ENCODE peak calls at places on chromosomes 13 and 19, in eight cellular contexts. U is HCT116, B is PC-3, E is neural progenitor cell, K is GM23248, Z is SK-N-SH, M is OCI-LY7, I is GM23338. J is an unnamed sample. For H3K4me1, the result is how much of the 10 kb centered on the place peaks cover.

GRCh38 chr19:54309811-54310210 is 3.2 kb downstream of the LILRA5 start:
- DNase-seq in U (no peak), B (no peak), E (no peak), K (no peak), Z (no peak), M (no peak), I (no peak), J (no peak)

GRCh38 chr19:51000981-51001380 is 423 bp downstream of the KLK8 start:
- DNase-seq in U (no peak), B (no peak), E (peak), K (no peak), Z (no peak), M (no peak), I (peak), J (no peak)

GRCh38 chr13:111337206-111337605 is 16.8 kb downstream of the TEX29 start:
- DNase-seq in U (no peak), B (peak), E (no peak), K (peak), Z (no peak), M (no peak), I (no peak), J (no peak)

GRCh38 chr13:23570099-23570926 is at the start of gene TNFRSF19:
- DNase-seq in U (no peak), B (peak), E (peak), K (peak), Z (peak), M (no peak), I (peak), J (no peak)

GRCh38 chr13:106311004-106311403 is 224.5 kb downstream of the EFNB2 start:
- DNase-seq in U (no peak), B (no peak), E (no peak), K (no peak), Z (no peak), M (no peak), I (no peak), J (no peak)

GRCh38 chr13:48231080-48231479 is 1.9 kb upstream of the ITM2B start:
- DNase-seq in U (no peak), B (no peak), E (no peak), K (no peak), Z (no peak), M (no peak), I (no peak), J (no peak)

GRCh38 chr13:109007946-109008345 is 378.5 kb downstream of the MYO16 start:
- DNase-seq in U (no peak), B (no peak), E (no peak), K (no peak), Z (no peak), M (no peak), I (no peak), J (no peak)

GRCh38 chr13:23348270-23349126 is 85.0 kb downstream of the SACS start:
- DNase-seq in U (no peak), B (no peak), E (no peak), K (peak), Z (no peak), M (no peak), I (peak), J (no peak)

GRCh38 chr13:50244913-50245574 is 229.8 kb downstream of the KCNRG start:
- DNase-seq in U (peak), B (peak), E (no peak), K (peak), Z (no peak), M (peak), I (no peak), J (no peak)

GRCh38 chr19:46963093-46963734 is 56.4 kb upstream of the NPAS1 start:
- DNase-seq in U (no peak), B (peak), E (no peak), K (peak), Z (no peak), M (no peak), I (no peak), J (no peak)

GRCh38 chr13:94707400-94708021 is 4.8 kb downstream of the SOX21 start:
- DNase-seq in U (no peak), B (no peak), E (peak), K (no peak), Z (peak), M (no peak), I (peak), J (no peak)
- H3K4me1 ChIP-seq in U (under half), B (under half), E (under half), K (under half), Z (under half), M (under half), I (under half), J (under half)

GRCh38 chr19:39475748-39476147 is 4.9 kb upstream of the TIMM50 start:
- DNase-seq in U (no peak), B (no peak), E (no peak), K (no peak), Z (no peak), M (no peak), I (no peak), J (no peak)

GRCh38 chr19:39471756-39472536 is 8.7 kb upstream of the TIMM50 start:
- DNase-seq in U (no peak), B (no peak), E (no peak), K (no peak), Z (no peak), M (no peak), I (no peak), J (no peak)

GRCh38 chr19:39473443-39473960 is 7.1 kb upstream of the TIMM50 start:
- DNase-seq in U (no peak), B (no peak), E (no peak), K (no peak), Z (no peak), M (no peak), I (no peak), J (no peak)

GRCh38 chr19:39472746-39473442 is 7.7 kb upstream of the TIMM50 start:
- DNase-seq in U (no peak), B (no peak), E (no peak), K (no peak), Z (no peak), M (no peak), I (no peak), J (no peak)

DNA sequence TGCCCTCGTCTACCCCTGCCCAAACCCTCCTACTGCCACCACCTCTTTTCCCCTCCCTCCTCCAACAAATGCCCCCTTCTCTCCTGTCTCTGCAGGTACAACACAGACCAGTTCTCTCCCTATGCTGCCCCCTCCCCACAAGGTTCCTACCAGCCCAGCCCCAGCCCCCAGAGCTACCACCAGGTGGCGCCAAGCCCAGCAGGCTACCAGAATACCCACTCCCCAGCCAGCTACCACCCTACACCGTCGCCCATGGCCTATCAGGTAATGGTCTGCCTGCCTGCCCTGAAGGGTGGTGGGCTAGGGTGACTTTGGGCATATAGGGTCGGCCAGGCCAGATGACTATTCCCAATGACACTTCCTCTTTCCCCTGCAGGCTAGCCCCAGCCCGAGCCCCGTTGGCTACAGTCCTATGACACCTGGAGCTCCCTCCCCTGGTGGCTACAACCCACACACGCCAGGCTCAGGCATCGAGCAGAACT is 6.5 kb upstream of the TIMM50 start:
- DNase-seq in U (no peak), B (peak), E (peak), K (peak), Z (peak), M (peak), I (peak), J (peak)
- TF ChIP-seq EZH2phosphoT487 in U (no peak), B (no peak), E (no peak), K (no peak), Z (no peak), M (no peak), I (no peak), J (no peak)

DNA sequence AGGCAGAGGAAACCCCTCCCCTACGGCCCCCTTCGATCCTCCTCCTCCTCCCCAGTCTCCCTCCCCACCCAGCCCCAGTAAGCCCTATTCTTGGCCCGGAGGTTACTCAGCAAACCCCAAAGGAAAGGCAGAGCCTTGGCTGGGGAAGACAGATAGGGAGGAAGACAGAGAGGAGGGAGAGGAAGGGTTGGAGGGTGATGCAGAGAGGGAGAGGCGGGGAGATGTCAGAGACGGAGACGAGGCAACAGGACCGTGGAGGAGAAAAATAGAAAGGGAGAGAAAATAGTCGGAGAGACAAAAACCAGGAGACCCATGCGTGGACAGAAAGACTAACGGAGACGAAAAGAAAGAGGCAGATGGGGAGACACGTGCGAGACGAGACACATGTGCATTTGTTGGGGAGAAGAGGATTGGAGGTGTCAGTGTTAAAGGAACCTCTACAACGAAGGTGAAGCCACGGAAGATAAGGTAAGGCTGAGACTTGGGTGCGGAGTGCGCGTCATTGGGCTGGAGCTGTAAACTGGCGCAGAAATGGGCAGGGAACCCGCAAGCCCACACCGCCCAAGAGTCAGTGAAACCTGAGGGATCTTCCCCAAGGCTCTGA is 2.9 kb downstream of the TGFB1 start:
- DNase-seq in U (no peak), B (no peak), E (no peak), K (peak), Z (peak), M (no peak), I (peak), J (no peak)
- H3K4me1 ChIP-seq in U (under half), B (under half), E (under half), K (under half), Z (under half), M (under half), I (under half), J (under half)

DNA sequence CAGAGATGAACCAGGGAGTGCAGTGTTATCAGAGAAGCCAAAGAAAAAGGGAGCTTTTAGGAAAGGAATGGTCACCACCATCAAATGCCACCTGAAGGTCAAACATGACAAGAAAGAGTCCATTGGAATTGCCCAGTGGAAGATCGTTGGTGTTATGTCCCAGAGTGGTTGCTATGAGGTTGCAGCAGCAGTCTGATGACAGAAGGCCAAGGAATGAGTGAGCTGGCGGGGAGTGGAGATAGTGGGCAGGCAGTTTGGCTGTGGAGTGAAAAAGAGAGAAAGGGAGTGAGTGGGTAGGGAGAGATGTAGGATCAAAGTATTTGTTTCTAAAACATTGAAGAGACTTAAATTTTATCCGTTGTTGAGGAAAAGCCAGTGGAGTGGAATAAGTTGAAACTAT is 117.4 kb upstream of the WASF3 start:
- DNase-seq in U (no peak), B (no peak), E (no peak), K (peak), Z (no peak), M (no peak), I (no peak), J (no peak)
- TF ChIP-seq EZH2phosphoT487 in U (no peak), B (no peak), E (no peak), K (no peak), Z (no peak), M (no peak), I (no peak), J (no peak)

GRCh38 chr19:8453616-8454015 is 8.8 kb downstream of the HNRNPM start:
- DNase-seq in U (no peak), B (no peak), E (no peak), K (no peak), Z (no peak), M (no peak), I (no peak), J (no peak)
- H3K4me1 ChIP-seq in U (under half), B (half or more), E (under half), K (under half), Z (under half), M (half or more), I (half or more), J (under half)

DNA sequence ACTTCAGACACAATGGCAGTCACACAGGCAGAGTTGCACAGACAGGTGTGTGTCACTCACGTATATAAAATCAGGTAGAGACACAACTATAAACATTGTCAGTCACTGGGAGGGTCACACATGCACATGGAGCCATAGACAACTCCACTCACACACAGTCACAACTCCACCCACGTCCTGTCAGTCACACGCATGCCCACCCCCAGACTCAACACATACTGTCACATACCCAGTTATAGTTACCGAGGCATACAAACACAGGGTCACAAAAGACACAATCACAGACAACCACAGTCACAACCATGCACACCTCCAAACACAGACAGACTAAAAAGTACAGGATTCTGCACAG is 1.5 kb downstream of the NUMBL start:
- DNase-seq in U (no peak), B (no peak), E (no peak), K (no peak), Z (no peak), M (no peak), I (no peak), J (no peak)
- TF ChIP-seq EZH2phosphoT487 in U (no peak), B (no peak), E (no peak), K (no peak), Z (no peak), M (no peak), I (no peak), J (no peak)

GRCh38 chr13:34883381-34883780 is 58.7 kb upstream of the NBEA start:
- DNase-seq in U (no peak), B (no peak), E (no peak), K (no peak), Z (no peak), M (no peak), I (no peak), J (no peak)
- H3K4me1 ChIP-seq in U (under half), B (under half), E (under half), K (under half), Z (under half), M (under half), I (under half), J (under half)

DNA sequence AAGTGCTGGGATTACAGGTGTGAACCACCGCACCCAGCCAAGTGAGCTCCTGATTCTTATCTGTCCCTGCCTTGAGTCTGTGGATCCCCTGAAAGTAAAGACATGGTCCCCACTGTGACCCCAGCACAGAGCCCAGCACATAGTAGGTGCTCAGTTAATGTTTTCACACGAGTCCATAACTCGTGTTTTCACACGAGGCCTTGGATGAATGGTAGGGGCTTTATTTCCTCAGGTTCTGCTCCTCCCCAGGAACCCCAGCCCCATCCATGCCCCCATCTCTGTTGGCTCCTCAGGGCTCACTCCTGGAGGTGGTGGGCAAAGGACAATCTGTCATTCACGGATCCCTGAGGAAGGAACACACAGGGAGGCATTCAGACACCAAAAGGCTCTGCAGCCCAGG is 23.6 kb upstream of the PDE4C start:
- DNase-seq in U (no peak), B (no peak), E (no peak), K (no peak), Z (no peak), M (no peak), I (no peak), J (no peak)
- TF ChIP-seq EZH2phosphoT487 in U (no peak), B (no peak), E (no peak), K (no peak), Z (no peak), M (no peak), I (no peak), J (no peak)

DNA sequence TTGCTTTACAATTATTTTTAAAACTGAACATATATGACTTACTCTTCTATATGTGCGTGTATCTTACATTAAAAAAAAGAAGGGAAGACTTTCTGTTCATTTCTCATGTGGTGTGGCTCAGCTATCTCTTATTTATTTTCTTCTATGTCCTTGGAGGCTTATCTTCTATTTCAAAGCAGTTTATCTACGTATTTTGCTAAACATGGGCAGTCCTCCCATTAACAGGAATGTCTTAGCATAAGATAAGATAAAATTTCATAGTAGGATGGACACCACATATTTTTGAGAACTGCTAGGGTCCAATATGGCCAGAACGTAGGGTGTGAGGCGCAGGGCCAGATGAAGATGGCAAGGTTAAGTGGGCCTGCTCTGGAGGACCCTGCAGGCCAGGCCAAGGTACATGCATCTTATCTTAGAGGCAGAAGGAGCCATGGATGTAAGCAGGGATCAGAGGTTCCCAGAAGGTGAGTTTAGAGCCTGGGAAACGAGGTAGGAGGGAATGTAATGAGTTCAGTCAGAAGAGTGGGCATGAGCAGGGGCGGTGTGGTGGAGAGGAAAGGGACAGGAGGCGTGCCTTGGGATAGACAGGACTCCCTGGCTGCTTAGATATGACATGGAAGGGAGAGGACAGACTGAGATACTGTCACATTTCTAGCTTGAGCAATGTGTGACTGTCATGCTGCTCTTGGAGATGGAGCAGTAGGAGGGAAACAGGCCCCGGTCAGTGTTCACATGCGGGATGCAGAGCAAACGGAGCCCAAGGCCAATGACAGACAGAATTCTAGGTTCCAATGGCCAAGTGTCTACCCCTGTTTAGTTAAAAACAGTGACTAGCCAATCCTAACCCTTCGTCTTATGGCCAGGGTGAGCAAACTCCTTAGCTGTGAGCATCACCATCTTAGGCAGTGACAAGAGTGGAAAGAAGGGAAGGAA is 68.6 kb upstream of the MEDAG start:
- DNase-seq in U (no peak), B (no peak), E (no peak), K (no peak), Z (no peak), M (no peak), I (no peak), J (no peak)
- H3K4me1 ChIP-seq in U (under half), B (under half), E (under half), K (under half), Z (under half), M (under half), I (under half), J (under half)

GRCh38 chr13:113964251-113964995 is 9.5 kb downstream of the C13orf46 start:
- DNase-seq in U (no peak), B (no peak), E (no peak), K (no peak), Z (no peak), M (no peak), I (no peak), J (no peak)
- TF ChIP-seq EZH2phosphoT487 in U (no peak), B (no peak), E (no peak), K (no peak), Z (no peak), M (no peak), I (no peak), J (no peak)